ENCODE peak calls at places on chromosome 14, in four cellular contexts. R, A, F and M are unnamed samples.

GRCh38 chr14:96584199-96584906 is 82.2 kb downstream of the PAPOLA start:
- DNase-seq in R (no peak), A (peak), F (no peak), M (no peak)

GRCh38 chr14:69648480-69649414 is 37.4 kb downstream of the SUSD6 start:
- DNase-seq in R (no peak), A (no peak), F (no peak), M (no peak)

GRCh38 chr14:32561520-32561919 is 232.4 kb downstream of the AKAP6 start:
- DNase-seq in R (peak), A (no peak), F (no peak), M (no peak)

GRCh38 chr14:100534528-100535286 is 52.5 kb downstream of the BEGAIN start:
- DNase-seq in R (no peak), A (no peak), F (peak), M (peak)

GRCh38 chr14:68195126-68195525 is 375.5 kb downstream of the RAD51B start:
- DNase-seq in R (no peak), A (no peak), F (no peak), M (no peak)

GRCh38 chr14:46250113-46250703 is 401.4 kb downstream of the RPL10L start:
- DNase-seq in R (no peak), A (no peak), F (no peak), M (no peak)

GRCh38 chr14:59511916-59512530 is 27.7 kb downstream of the JKAMP start:
- DNase-seq in R (no peak), A (no peak), F (no peak), M (no peak)

GRCh38 chr14:61468063-61468825 is 146.9 kb downstream of the PRKCH start:
- DNase-seq in R (no peak), A (no peak), F (no peak), M (no peak)

GRCh38 chr14:33692762-33693161 is 258.1 kb downstream of the EGLN3 start:
- DNase-seq in R (peak), A (no peak), F (no peak), M (no peak)

GRCh38 chr14:89406941-89407340 is 10.1 kb downstream of the FOXN3 start:
- DNase-seq in R (no peak), A (no peak), F (no peak), M (no peak)

GRCh38 chr14:102131741-102132140 is 8.0 kb upstream of the WDR20 start:
- DNase-seq in R (no peak), A (no peak), F (no peak), M (no peak)

GRCh38 chr14:100547633-100548294 is 39.5 kb downstream of the BEGAIN start:
- DNase-seq in R (no peak), A (peak), F (peak), M (peak)

GRCh38 chr14:51828017-51828797 is 32.2 kb upstream of the GNG2 start:
- DNase-seq in R (no peak), A (no peak), F (peak), M (no peak)

GRCh38 chr14:67856806-67857205 is 37.2 kb downstream of the RAD51B start:
- DNase-seq in R (no peak), A (no peak), F (no peak), M (no peak)